ENCODE peak calls at places on chromosomes 13 and 19, in four cellular contexts. One of them, this sample, is unnamed.

GRCh38 chr19:9060559-9061340 is 26.1 kb upstream of the OR1M1 start:
- DNase-seq in iPS-NIHi11: no peak
- DNase-seq in posterior vena cava: no peak
- DNase-seq in suprapubic skin: no peak
- DNase-seq in this sample: no peak

GRCh38 chr13:24502567-24503375 is 9.8 kb downstream of the PARP4 start:
- DNase-seq in posterior vena cava: no peak
- DNase-seq in iPS-NIHi11: peak; percentile 24
- DNase-seq in suprapubic skin: peak; percentile 64
- DNase-seq in this sample: peak; percentile 61

GRCh38 chr13:26558912-26559485 is 1.5 kb downstream of the WASF3 start:
- DNase-seq in posterior vena cava: no peak
- DNase-seq in iPS-NIHi11: no peak
- DNase-seq in suprapubic skin: no peak
- DNase-seq in this sample: no peak

GRCh38 chr13:111939285-111940278 is 127.4 kb upstream of the SOX1 start:
- DNase-seq in posterior vena cava: no peak
- DNase-seq in suprapubic skin: no peak
- DNase-seq in iPS-NIHi11: no peak
- DNase-seq in this sample: peak; percentile 38

GRCh38 chr13:36417328-36417727 is 15.0 kb upstream of the CCNA1 start:
- DNase-seq in suprapubic skin: no peak
- DNase-seq in posterior vena cava: no peak
- DNase-seq in iPS-NIHi11: no peak
- DNase-seq in this sample: no peak

GRCh38 chr13:108566413-108567170 is 62.8 kb upstream of the MYO16 start:
- DNase-seq in posterior vena cava: no peak
- DNase-seq in iPS-NIHi11: no peak
- DNase-seq in suprapubic skin: no peak
- DNase-seq in this sample: no peak

GRCh38 chr19:33052352-33052972 is 12.2 kb downstream of the RHPN2 start:
- DNase-seq in suprapubic skin: no peak
- DNase-seq in iPS-NIHi11: no peak
- DNase-seq in posterior vena cava: no peak
- DNase-seq in this sample: no peak

GRCh38 chr19:16229322-16229641 is 31.6 kb downstream of the AP1M1 start:
- DNase-seq in suprapubic skin: no peak
- DNase-seq in iPS-NIHi11: no peak
- DNase-seq in posterior vena cava: no peak
- DNase-seq in this sample: no peak

GRCh38 chr19:887072-887471 is 5.9 kb downstream of the MED16 start:
- DNase-seq in posterior vena cava: no peak
- DNase-seq in suprapubic skin: no peak
- DNase-seq in iPS-NIHi11: no peak
- DNase-seq in this sample: peak; percentile 46

GRCh38 chr13:75170321-75170720 is 311.6 kb downstream of the TBC1D4 start:
- DNase-seq in iPS-NIHi11: no peak
- DNase-seq in posterior vena cava: no peak
- DNase-seq in suprapubic skin: no peak
- DNase-seq in this sample: no peak

GRCh38 chr13:26377038-26377437 is 123.1 kb downstream of the CDK8 start:
- DNase-seq in suprapubic skin: no peak
- DNase-seq in iPS-NIHi11: peak; percentile 38
- DNase-seq in posterior vena cava: no peak
- DNase-seq in this sample: peak; percentile 81

GRCh38 chr19:51138549-51138979 is 3.5 kb upstream of the SIGLEC7 start:
- DNase-seq in posterior vena cava: peak; percentile 87
- DNase-seq in suprapubic skin: no peak
- DNase-seq in iPS-NIHi11: no peak
- DNase-seq in this sample: peak; percentile 33

This sample was measured in endodermal cell.